ENCODE peak calls at places on chromosomes 6 and 20, in six cellular contexts. One of them, this sample, is unnamed.

GRCh38 chr6:122145741-122146240 is 253.7 kb upstream of the HSF2 start:
- DNase-seq in GM12878: no peak
- DNase-seq in K562: no peak
- DNase-seq in esophagus muscularis mucosa: no peak
- DNase-seq in suprapubic skin: no peak
- DNase-seq in transverse colon: no peak
- DNase-seq in this sample: no peak

GRCh38 chr6:53059648-53060589 is 5.3 kb upstream of the FBXO9 start:
- DNase-seq in K562: no peak
- DNase-seq in transverse colon: no peak
- DNase-seq in GM12878: no peak
- DNase-seq in suprapubic skin: no peak
- DNase-seq in esophagus muscularis mucosa: no peak
- DNase-seq in this sample: no peak

GRCh38 chr6:170295519-170296422 is 4.9 kb upstream of the DLL1 start:
- DNase-seq in K562: peak
- DNase-seq in transverse colon: peak
- DNase-seq in GM12878: no peak
- DNase-seq in suprapubic skin: no peak
- DNase-seq in esophagus muscularis mucosa: no peak
- DNase-seq in this sample: peak

GRCh38 chr6:84767591-84768201 is 3.3 kb upstream of the TBX18 start:
- DNase-seq in transverse colon: no peak
- DNase-seq in suprapubic skin: no peak
- DNase-seq in K562: no peak
- DNase-seq in GM12878: no peak
- DNase-seq in esophagus muscularis mucosa: no peak
- DNase-seq in this sample: no peak

GRCh38 chr6:17490724-17491123 is 97.3 kb downstream of the CAP2 start:
- DNase-seq in transverse colon: no peak
- DNase-seq in K562: no peak
- DNase-seq in esophagus muscularis mucosa: peak
- DNase-seq in suprapubic skin: no peak
- DNase-seq in GM12878: no peak
- DNase-seq in this sample: no peak

GRCh38 chr6:31402324-31403282 is 792 bp upstream of the MICA start:
- DNase-seq in K562: no peak
- DNase-seq in suprapubic skin: peak
- DNase-seq in esophagus muscularis mucosa: no peak
- DNase-seq in transverse colon: peak
- DNase-seq in GM12878: no peak
- DNase-seq in this sample: peak

GRCh38 chr6:7975764-7976146 is 65.2 kb upstream of the TXNDC5 start:
- DNase-seq in GM12878: no peak
- DNase-seq in esophagus muscularis mucosa: no peak
- DNase-seq in suprapubic skin: no peak
- DNase-seq in K562: no peak
- DNase-seq in transverse colon: peak
- DNase-seq in this sample: peak

GRCh38 chr6:151609146-151609962 is 115.5 kb downstream of the CCDC170 start:
- DNase-seq in K562: no peak
- DNase-seq in GM12878: no peak
- DNase-seq in transverse colon: no peak
- DNase-seq in suprapubic skin: no peak
- DNase-seq in esophagus muscularis mucosa: no peak
- DNase-seq in this sample: no peak

GRCh38 chr6:85641522-85641915 is 1.2 kb downstream of the SYNCRIP start:
- DNase-seq in GM12878: no peak
- DNase-seq in suprapubic skin: no peak
- DNase-seq in K562: no peak
- DNase-seq in esophagus muscularis mucosa: no peak
- DNase-seq in transverse colon: no peak
- DNase-seq in this sample: no peak

GRCh38 chr6:111417946-111418345 is 65.1 kb downstream of the REV3L start:
- DNase-seq in suprapubic skin: no peak
- DNase-seq in transverse colon: no peak
- DNase-seq in K562: no peak
- DNase-seq in GM12878: no peak
- DNase-seq in esophagus muscularis mucosa: no peak
- DNase-seq in this sample: no peak

GRCh38 chr6:166743925-166744653 is 117.0 kb upstream of the RPS6KA2 start:
- DNase-seq in esophagus muscularis mucosa: no peak
- DNase-seq in GM12878: no peak
- DNase-seq in K562: no peak
- DNase-seq in suprapubic skin: no peak
- DNase-seq in transverse colon: no peak
- DNase-seq in this sample: no peak

GRCh38 chr6:17851720-17852161 is 135.7 kb downstream of the KIF13A start:
- DNase-seq in GM12878: no peak
- DNase-seq in K562: no peak
- DNase-seq in transverse colon: no peak
- DNase-seq in suprapubic skin: no peak
- DNase-seq in esophagus muscularis mucosa: no peak
- DNase-seq in this sample: no peak

GRCh38 chr20:48932375-48932941 is 10.9 kb downstream of the ARFGEF2 start:
- DNase-seq in GM12878: no peak
- DNase-seq in transverse colon: no peak
- DNase-seq in K562: no peak
- DNase-seq in esophagus muscularis mucosa: no peak
- DNase-seq in suprapubic skin: no peak
- DNase-seq in this sample: no peak

GRCh38 chr6:91476000-91476399 is 889.1 kb upstream of the MAP3K7 start:
- DNase-seq in esophagus muscularis mucosa: no peak
- DNase-seq in transverse colon: peak
- DNase-seq in GM12878: no peak
- DNase-seq in K562: no peak
- DNase-seq in suprapubic skin: no peak
- DNase-seq in this sample: no peak

GRCh38 chr6:47631248-47632196 is 66.9 kb upstream of the ADGRF4 start:
- DNase-seq in esophagus muscularis mucosa: no peak
- DNase-seq in GM12878: peak
- DNase-seq in suprapubic skin: no peak
- DNase-seq in K562: peak
- DNase-seq in transverse colon: no peak
- DNase-seq in this sample: no peak

DNA sequence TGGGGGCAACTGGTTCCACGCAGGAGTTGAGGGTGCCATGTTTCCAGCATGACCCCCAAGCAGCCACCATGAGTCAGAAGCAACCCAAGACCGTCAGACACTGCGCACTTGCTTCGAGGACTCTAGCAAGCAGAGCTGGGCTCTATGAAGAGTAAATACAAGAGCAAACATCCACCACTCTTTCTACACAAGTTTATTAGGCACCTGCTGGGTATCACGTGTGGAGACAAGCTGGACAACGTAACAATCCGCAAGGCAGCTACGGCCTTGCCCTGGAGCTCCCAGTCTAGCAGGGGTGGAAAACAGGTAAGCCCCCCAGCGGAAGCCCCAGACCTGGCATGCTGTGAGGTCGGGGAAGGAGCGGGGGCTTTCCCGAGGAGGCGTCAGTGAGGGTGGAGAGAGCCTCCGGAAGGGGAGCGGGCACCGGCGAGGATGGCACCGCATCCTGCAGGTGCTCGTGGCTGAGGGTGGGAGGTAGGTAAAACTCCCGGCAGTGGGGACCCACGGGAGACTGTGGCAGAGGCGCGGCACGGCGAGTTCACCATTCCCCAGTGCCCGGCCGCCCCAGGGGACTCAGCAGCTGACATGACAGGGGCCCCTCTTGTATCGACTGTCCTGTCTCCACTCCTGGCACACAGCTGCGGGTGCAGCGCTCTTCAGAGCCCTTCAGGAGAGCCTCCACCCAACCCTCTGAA is 33.6 kb downstream of the GNAS-AS1 start:
- DNase-seq in K562: no peak
- DNase-seq in suprapubic skin: no peak
- DNase-seq in transverse colon: no peak
- DNase-seq in GM12878: no peak
- DNase-seq in esophagus muscularis mucosa: no peak
- DNase-seq in this sample: no peak
- TF ChIP-seq POLR2AphosphoS5 in K562: no peak
- TF ChIP-seq POLR2AphosphoS5 in suprapubic skin: no peak
- TF ChIP-seq POLR2AphosphoS5 in transverse colon: no peak
- TF ChIP-seq POLR2AphosphoS5 in GM12878: no peak
- TF ChIP-seq POLR2AphosphoS5 in esophagus muscularis mucosa: no peak
- TF ChIP-seq POLR2AphosphoS5 in this sample: no peak

GRCh38 chr20:35468671-35469334 is 13.4 kb downstream of the CEP250 start:
- DNase-seq in suprapubic skin: no peak
- DNase-seq in GM12878: no peak
- DNase-seq in transverse colon: no peak
- DNase-seq in K562: no peak
- DNase-seq in esophagus muscularis mucosa: no peak
- DNase-seq in this sample: no peak

GRCh38 chr20:35465976-35466375 is 10.6 kb downstream of the CEP250 start:
- DNase-seq in esophagus muscularis mucosa: no peak
- DNase-seq in K562: no peak
- DNase-seq in GM12878: no peak
- DNase-seq in suprapubic skin: no peak
- DNase-seq in transverse colon: no peak
- DNase-seq in this sample: no peak

GRCh38 chr20:35466856-35467255 is 11.5 kb downstream of the CEP250 start:
- DNase-seq in suprapubic skin: no peak
- DNase-seq in GM12878: no peak
- DNase-seq in K562: no peak
- DNase-seq in esophagus muscularis mucosa: no peak
- DNase-seq in transverse colon: no peak
- DNase-seq in this sample: no peak

GRCh38 chr20:35463455-35464300 is 8.3 kb downstream of the CEP250 start:
- DNase-seq in GM12878: no peak
- DNase-seq in esophagus muscularis mucosa: no peak
- DNase-seq in transverse colon: peak
- DNase-seq in K562: peak
- DNase-seq in suprapubic skin: no peak
- DNase-seq in this sample: peak

GRCh38 chr20:35467339-35468224 is 12.2 kb downstream of the CEP250 start:
- DNase-seq in esophagus muscularis mucosa: no peak
- DNase-seq in suprapubic skin: no peak
- DNase-seq in GM12878: no peak
- DNase-seq in K562: no peak
- DNase-seq in transverse colon: no peak
- DNase-seq in this sample: no peak
- TF ChIP-seq EP300 in esophagus muscularis mucosa: no peak
- TF ChIP-seq EP300 in suprapubic skin: no peak
- TF ChIP-seq EP300 in GM12878: no peak
- TF ChIP-seq EP300 in K562: no peak
- TF ChIP-seq EP300 in transverse colon: no peak
- TF ChIP-seq EP300 in this sample: no peak

GRCh38 chr20:57803718-57804005 is 93.8 kb upstream of the PMEPA1 start:
- DNase-seq in suprapubic skin: no peak
- DNase-seq in transverse colon: no peak
- DNase-seq in K562: no peak
- DNase-seq in esophagus muscularis mucosa: no peak
- DNase-seq in GM12878: no peak
- DNase-seq in this sample: no peak

GRCh38 chr20:57802877-57803717 is 93.3 kb upstream of the PMEPA1 start:
- DNase-seq in K562: no peak
- DNase-seq in GM12878: no peak
- DNase-seq in transverse colon: no peak
- DNase-seq in suprapubic skin: no peak
- DNase-seq in esophagus muscularis mucosa: no peak
- DNase-seq in this sample: no peak

GRCh38 chr20:57804470-57805250 is 94.8 kb upstream of the PMEPA1 start:
- DNase-seq in suprapubic skin: no peak
- DNase-seq in esophagus muscularis mucosa: no peak
- DNase-seq in transverse colon: no peak
- DNase-seq in K562: no peak
- DNase-seq in GM12878: no peak
- DNase-seq in this sample: no peak

GRCh38 chr20:57801581-57801980 is 91.8 kb upstream of the PMEPA1 start:
- DNase-seq in GM12878: no peak
- DNase-seq in K562: no peak
- DNase-seq in transverse colon: no peak
- DNase-seq in esophagus muscularis mucosa: no peak
- DNase-seq in suprapubic skin: no peak
- DNase-seq in this sample: no peak

DNA sequence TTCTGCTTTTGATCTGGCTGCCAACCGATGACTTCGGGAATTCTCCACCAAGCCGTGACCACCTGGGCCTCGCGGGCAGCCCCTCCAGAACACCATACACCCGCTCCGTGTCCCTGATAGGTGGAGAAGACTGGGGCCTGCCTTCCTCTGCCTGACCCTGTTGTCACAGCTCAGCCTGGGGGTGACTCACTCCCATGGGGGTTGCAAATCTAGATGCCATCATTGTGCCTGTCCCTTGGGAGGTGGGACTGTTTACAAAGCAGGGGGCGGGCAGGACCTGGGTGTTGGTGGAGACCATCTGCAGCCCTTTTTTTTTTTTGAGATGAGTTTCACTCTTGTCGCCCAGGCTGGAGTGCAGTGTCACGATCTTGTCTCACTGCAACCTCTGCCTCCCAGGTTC is 91.2 kb upstream of the PMEPA1 start:
- DNase-seq in GM12878: no peak
- DNase-seq in transverse colon: no peak
- DNase-seq in esophagus muscularis mucosa: no peak
- DNase-seq in K562: no peak
- DNase-seq in suprapubic skin: no peak
- DNase-seq in this sample: no peak
- H3K27ac ChIP-seq in GM12878: no peak
- H3K27ac ChIP-seq in transverse colon: no peak
- H3K27ac ChIP-seq in esophagus muscularis mucosa: no peak
- H3K27ac ChIP-seq in K562: no peak
- H3K27ac ChIP-seq in suprapubic skin: no peak
- H3K27ac ChIP-seq in this sample: no peak

GRCh38 chr20:57562541-57563465 is 1.9 kb downstream of the PCK1 start:
- DNase-seq in GM12878: no peak
- DNase-seq in K562: no peak
- DNase-seq in transverse colon: peak
- DNase-seq in suprapubic skin: no peak
- DNase-seq in esophagus muscularis mucosa: no peak
- DNase-seq in this sample: no peak

GRCh38 chr20:57564180-57564802 is 3.4 kb downstream of the PCK1 start:
- DNase-seq in GM12878: no peak
- DNase-seq in transverse colon: peak
- DNase-seq in suprapubic skin: no peak
- DNase-seq in K562: no peak
- DNase-seq in esophagus muscularis mucosa: no peak
- DNase-seq in this sample: no peak

GRCh38 chr20:57564951-57565642 is 4.2 kb downstream of the PCK1 start:
- DNase-seq in GM12878: no peak
- DNase-seq in K562: no peak
- DNase-seq in suprapubic skin: no peak
- DNase-seq in esophagus muscularis mucosa: no peak
- DNase-seq in transverse colon: no peak
- DNase-seq in this sample: no peak

GRCh38 chr20:57561356-57562279 is 708 bp downstream of the PCK1 start:
- DNase-seq in K562: no peak
- DNase-seq in GM12878: no peak
- DNase-seq in transverse colon: no peak
- DNase-seq in suprapubic skin: no peak
- DNase-seq in esophagus muscularis mucosa: no peak
- DNase-seq in this sample: no peak

DNA sequence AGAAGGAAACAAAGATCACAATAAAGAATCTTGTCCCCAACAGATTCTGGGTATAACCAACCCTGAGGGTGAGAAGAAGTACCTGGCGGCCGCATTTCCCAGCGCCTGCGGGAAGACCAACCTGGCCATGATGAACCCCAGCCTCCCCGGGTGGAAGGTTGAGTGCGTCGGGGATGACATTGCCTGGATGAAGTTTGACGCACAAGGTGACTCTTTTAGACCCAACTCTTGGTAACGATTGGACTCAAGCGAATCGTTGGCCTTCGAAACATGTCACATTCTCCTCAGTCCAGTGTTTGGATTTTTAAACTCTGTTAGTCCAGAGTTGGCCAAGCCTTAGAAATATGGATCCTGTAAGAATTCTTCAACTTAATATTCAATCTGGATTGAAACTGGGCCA is 2.6 kb downstream of the PCK1 start:
- DNase-seq in K562: no peak
- DNase-seq in suprapubic skin: no peak
- DNase-seq in GM12878: no peak
- DNase-seq in transverse colon: peak
- DNase-seq in esophagus muscularis mucosa: no peak
- DNase-seq in this sample: no peak
- TF ChIP-seq POLR2AphosphoS5 in K562: no peak
- TF ChIP-seq POLR2AphosphoS5 in suprapubic skin: no peak
- TF ChIP-seq POLR2AphosphoS5 in GM12878: no peak
- TF ChIP-seq POLR2AphosphoS5 in transverse colon: peak
- TF ChIP-seq POLR2AphosphoS5 in esophagus muscularis mucosa: no peak
- TF ChIP-seq POLR2AphosphoS5 in this sample: no peak

This sample was measured in stomach.